ENCODE peak calls at places on chromosome 21, in ten cellular contexts. One of them, this sample, is unnamed.

GRCh38 chr21:27154451-27155129 is 187.7 kb upstream of the ADAMTS5 start:
- DNase-seq in pancreas: no peak
- DNase-seq in A549: no peak
- DNase-seq in H1: no peak
- DNase-seq in upper lobe of right lung: no peak
- DNase-seq in body of pancreas: no peak
- DNase-seq in psoas muscle: no peak
- DNase-seq in right lobe of liver: no peak
- DNase-seq in vagina: no peak
- DNase-seq in HCT116: no peak
- DNase-seq in this sample: no peak

GRCh38 chr21:39984613-39985012 is 117.4 kb downstream of the PCP4 start:
- DNase-seq in pancreas: no peak
- DNase-seq in A549: no peak
- DNase-seq in H1: no peak
- DNase-seq in upper lobe of right lung: no peak
- DNase-seq in body of pancreas: no peak
- DNase-seq in psoas muscle: no peak
- DNase-seq in right lobe of liver: no peak
- DNase-seq in vagina: no peak
- DNase-seq in HCT116: no peak
- DNase-seq in this sample: no peak

GRCh38 chr21:17476006-17476405 is 36.8 kb upstream of the CXADR start:
- DNase-seq in pancreas: no peak
- DNase-seq in A549: no peak
- DNase-seq in H1: no peak
- DNase-seq in upper lobe of right lung: no peak
- DNase-seq in body of pancreas: peak; percentile 73
- DNase-seq in psoas muscle: no peak
- DNase-seq in right lobe of liver: peak; percentile 79
- DNase-seq in vagina: no peak
- DNase-seq in HCT116: no peak
- DNase-seq in this sample: no peak

GRCh38 chr21:44670642-44671432 is 4.1 kb upstream of the KRTAP12-2 start:
- DNase-seq in pancreas: no peak
- DNase-seq in A549: no peak
- DNase-seq in H1: no peak
- DNase-seq in upper lobe of right lung: no peak
- DNase-seq in body of pancreas: no peak
- DNase-seq in psoas muscle: no peak
- DNase-seq in right lobe of liver: no peak
- DNase-seq in vagina: no peak
- DNase-seq in HCT116: no peak
- DNase-seq in this sample: no peak

GRCh38 chr21:18603246-18603645 is 199.7 kb upstream of the TMPRSS15 start:
- DNase-seq in pancreas: no peak
- DNase-seq in A549: no peak
- DNase-seq in H1: no peak
- DNase-seq in upper lobe of right lung: no peak
- DNase-seq in body of pancreas: no peak
- DNase-seq in psoas muscle: no peak
- DNase-seq in right lobe of liver: no peak
- DNase-seq in vagina: no peak
- DNase-seq in HCT116: no peak
- DNase-seq in this sample: no peak

GRCh38 chr21:29186246-29186645 is 55.8 kb downstream of the MAP3K7CL start:
- DNase-seq in pancreas: no peak
- DNase-seq in A549: no peak
- DNase-seq in H1: no peak
- DNase-seq in upper lobe of right lung: no peak
- DNase-seq in body of pancreas: no peak
- DNase-seq in psoas muscle: no peak
- DNase-seq in right lobe of liver: no peak
- DNase-seq in vagina: no peak
- DNase-seq in HCT116: no peak
- DNase-seq in this sample: no peak

GRCh38 chr21:30058928-30059327 is 107.7 kb downstream of the CLDN17 start:
- DNase-seq in pancreas: no peak
- DNase-seq in A549: no peak
- DNase-seq in H1: no peak
- DNase-seq in upper lobe of right lung: no peak
- DNase-seq in body of pancreas: no peak
- DNase-seq in psoas muscle: no peak
- DNase-seq in right lobe of liver: no peak
- DNase-seq in vagina: no peak
- DNase-seq in HCT116: no peak
- DNase-seq in this sample: no peak

GRCh38 chr21:29056538-29057050 is 16.9 kb downstream of the CCT8 start:
- DNase-seq in pancreas: no peak
- DNase-seq in A549: no peak
- DNase-seq in H1: no peak
- DNase-seq in upper lobe of right lung: no peak
- DNase-seq in body of pancreas: no peak
- DNase-seq in psoas muscle: no peak
- DNase-seq in right lobe of liver: no peak
- DNase-seq in vagina: no peak
- DNase-seq in HCT116: no peak
- DNase-seq in this sample: no peak

GRCh38 chr21:29187939-29188338 is 57.5 kb downstream of the MAP3K7CL start:
- DNase-seq in pancreas: no peak
- DNase-seq in A549: peak; percentile 65
- DNase-seq in H1: no peak
- DNase-seq in upper lobe of right lung: no peak
- DNase-seq in body of pancreas: peak; percentile 79
- DNase-seq in psoas muscle: peak; percentile 68
- DNase-seq in right lobe of liver: peak; percentile 83
- DNase-seq in vagina: no peak
- DNase-seq in HCT116: peak; percentile 59
- DNase-seq in this sample: peak; percentile 21

GRCh38 chr21:35239811-35240219 is 190.7 kb upstream of the RUNX1 start:
- DNase-seq in pancreas: no peak
- DNase-seq in A549: no peak
- DNase-seq in H1: no peak
- DNase-seq in upper lobe of right lung: no peak
- DNase-seq in body of pancreas: no peak
- DNase-seq in psoas muscle: peak; percentile 23
- DNase-seq in right lobe of liver: no peak
- DNase-seq in vagina: no peak
- DNase-seq in HCT116: no peak
- DNase-seq in this sample: no peak

GRCh38 chr21:28669331-28669730 is 323.3 kb downstream of the LTN1 start:
- DNase-seq in pancreas: no peak
- DNase-seq in A549: no peak
- DNase-seq in H1: no peak
- DNase-seq in upper lobe of right lung: no peak
- DNase-seq in body of pancreas: no peak
- DNase-seq in psoas muscle: no peak
- DNase-seq in right lobe of liver: no peak
- DNase-seq in vagina: no peak
- DNase-seq in HCT116: no peak
- DNase-seq in this sample: no peak

GRCh38 chr21:37118187-37118826 is 45.3 kb downstream of the TTC3 start:
- DNase-seq in pancreas: no peak
- DNase-seq in A549: no peak
- DNase-seq in H1: no peak
- DNase-seq in upper lobe of right lung: no peak
- DNase-seq in body of pancreas: no peak
- DNase-seq in psoas muscle: no peak
- DNase-seq in right lobe of liver: no peak
- DNase-seq in vagina: no peak
- DNase-seq in HCT116: no peak
- DNase-seq in this sample: peak; percentile 35

GRCh38 chr21:38236232-38236631 is 20.6 kb upstream of the KCNJ15 start:
- DNase-seq in pancreas: no peak
- DNase-seq in A549: no peak
- DNase-seq in H1: no peak
- DNase-seq in upper lobe of right lung: no peak
- DNase-seq in body of pancreas: no peak
- DNase-seq in psoas muscle: no peak
- DNase-seq in right lobe of liver: no peak
- DNase-seq in vagina: no peak
- DNase-seq in HCT116: no peak
- DNase-seq in this sample: no peak
- TF ChIP-seq CTCF in pancreas: no peak
- TF ChIP-seq CTCF in A549: no peak
- TF ChIP-seq CTCF in H1: no peak
- TF ChIP-seq CTCF in upper lobe of right lung: peak; percentile 21
- TF ChIP-seq CTCF in body of pancreas: no peak
- TF ChIP-seq CTCF in psoas muscle: no peak
- TF ChIP-seq CTCF in right lobe of liver: peak; percentile 19
- TF ChIP-seq CTCF in vagina: no peak
- TF ChIP-seq CTCF in HCT116: no peak
- TF ChIP-seq CTCF in this sample: no peak

DNA sequence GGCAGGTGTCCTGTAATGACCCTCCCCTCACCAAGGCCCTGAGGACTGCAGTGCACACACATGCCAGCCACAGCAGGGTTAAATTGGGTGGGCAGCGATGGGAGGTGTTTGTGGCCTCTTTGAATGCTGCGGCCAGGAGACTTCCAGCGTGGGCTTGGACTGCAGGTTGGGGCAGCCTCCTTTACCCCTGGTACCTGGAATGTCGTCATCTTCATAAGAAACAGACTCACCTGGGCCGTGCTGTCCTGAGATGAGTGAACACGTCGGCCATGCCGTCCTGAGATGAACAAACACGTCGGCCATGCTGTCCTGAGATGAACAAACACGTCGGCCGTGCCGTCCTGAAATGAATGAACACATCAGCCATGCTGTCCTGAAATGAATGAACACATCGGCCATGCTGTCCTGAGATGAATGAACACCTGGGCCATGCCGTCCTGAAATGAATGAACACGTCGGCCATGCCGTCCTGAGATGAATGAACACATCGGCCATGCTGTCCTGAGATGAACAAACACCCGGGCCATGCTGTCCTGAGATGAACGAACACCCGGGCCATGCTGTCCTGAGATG is 50.1 kb upstream of the COL6A1 start:
- DNase-seq in pancreas: no peak
- DNase-seq in A549: no peak
- DNase-seq in H1: no peak
- DNase-seq in upper lobe of right lung: no peak
- DNase-seq in body of pancreas: no peak
- DNase-seq in psoas muscle: no peak
- DNase-seq in right lobe of liver: no peak
- DNase-seq in vagina: no peak
- DNase-seq in HCT116: no peak
- DNase-seq in this sample: no peak
- H3K27ac ChIP-seq in pancreas: no peak overlapping the region
- H3K27ac ChIP-seq in A549: no peak overlapping the region
- H3K27ac ChIP-seq in H1: no peak overlapping the region
- H3K27ac ChIP-seq in upper lobe of right lung: no peak overlapping the region
- H3K27ac ChIP-seq in body of pancreas: no peak overlapping the region
- H3K27ac ChIP-seq in psoas muscle: no peak overlapping the region
- H3K27ac ChIP-seq in right lobe of liver: no peak overlapping the region
- H3K27ac ChIP-seq in vagina: no peak overlapping the region
- H3K27ac ChIP-seq in HCT116: no peak overlapping the region
- H3K27ac ChIP-seq in this sample: no peak overlapping the region

GRCh38 chr21:32304998-32305397 is 6.3 kb downstream of the MRAP start:
- DNase-seq in pancreas: no peak
- DNase-seq in A549: no peak
- DNase-seq in H1: peak; percentile 1
- DNase-seq in upper lobe of right lung: no peak
- DNase-seq in body of pancreas: no peak
- DNase-seq in psoas muscle: no peak
- DNase-seq in right lobe of liver: no peak
- DNase-seq in vagina: no peak
- DNase-seq in HCT116: no peak
- DNase-seq in this sample: no peak

GRCh38 chr21:32303385-32303784 is 4.7 kb downstream of the MRAP start:
- DNase-seq in pancreas: no peak
- DNase-seq in A549: no peak
- DNase-seq in H1: no peak
- DNase-seq in upper lobe of right lung: no peak
- DNase-seq in body of pancreas: no peak
- DNase-seq in psoas muscle: no peak
- DNase-seq in right lobe of liver: no peak
- DNase-seq in vagina: no peak
- DNase-seq in HCT116: no peak
- DNase-seq in this sample: no peak

GRCh38 chr21:32307706-32308105 is 9.1 kb downstream of the MRAP start:
- DNase-seq in pancreas: no peak
- DNase-seq in A549: no peak
- DNase-seq in H1: peak; percentile 20
- DNase-seq in upper lobe of right lung: no peak
- DNase-seq in body of pancreas: no peak
- DNase-seq in psoas muscle: no peak
- DNase-seq in right lobe of liver: no peak
- DNase-seq in vagina: no peak
- DNase-seq in HCT116: no peak
- DNase-seq in this sample: no peak

GRCh38 chr21:32308696-32309095 is 10.0 kb downstream of the MRAP start:
- DNase-seq in pancreas: no peak
- DNase-seq in A549: no peak
- DNase-seq in H1: peak; percentile 39
- DNase-seq in upper lobe of right lung: no peak
- DNase-seq in body of pancreas: no peak
- DNase-seq in psoas muscle: no peak
- DNase-seq in right lobe of liver: no peak
- DNase-seq in vagina: no peak
- DNase-seq in HCT116: no peak
- DNase-seq in this sample: no peak

DNA sequence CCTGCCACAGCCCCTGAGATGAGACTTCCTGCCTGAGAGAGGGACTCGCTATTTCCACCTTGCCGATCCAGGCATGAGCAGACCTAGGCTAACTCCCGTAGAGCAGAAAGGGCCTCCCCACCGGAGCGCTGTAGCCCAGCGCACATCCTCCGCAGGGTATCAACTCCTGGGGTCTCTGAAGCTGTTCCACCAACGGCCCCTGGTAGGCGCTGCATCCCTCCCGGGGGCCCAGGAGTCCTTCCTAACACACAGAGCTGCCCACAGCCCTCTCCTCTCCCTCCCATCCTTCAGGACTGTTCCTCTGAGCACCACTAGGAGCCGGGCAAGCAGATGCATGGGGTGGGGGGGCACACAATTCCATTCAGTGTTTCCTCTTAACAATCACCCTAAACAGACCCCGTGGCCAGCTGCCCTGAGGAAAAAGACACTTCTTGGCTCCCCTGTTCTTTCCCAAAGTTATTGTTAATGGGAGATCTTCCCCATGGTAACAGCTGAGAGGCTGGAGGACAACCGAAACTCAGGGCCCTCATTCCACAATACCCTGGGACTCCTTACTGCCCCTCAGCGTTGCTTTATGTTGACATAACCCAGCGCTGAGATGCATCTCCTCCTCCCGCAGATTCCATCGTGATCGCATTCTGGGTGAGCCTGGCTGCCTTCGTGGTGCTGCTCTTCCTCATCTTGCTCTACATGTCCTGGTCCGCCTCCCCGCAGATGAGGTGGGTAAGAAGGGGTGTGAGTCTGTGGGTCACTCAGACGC is 7.5 kb downstream of the MRAP start:
- DNase-seq in pancreas: no peak
- DNase-seq in A549: peak; percentile 17
- DNase-seq in H1: peak; percentile 89
- DNase-seq in upper lobe of right lung: no peak
- DNase-seq in body of pancreas: no peak
- DNase-seq in psoas muscle: no peak
- DNase-seq in right lobe of liver: no peak
- DNase-seq in vagina: no peak
- DNase-seq in HCT116: no peak
- DNase-seq in this sample: no peak
- TF ChIP-seq CTCF in pancreas: no peak
- TF ChIP-seq CTCF in A549: no peak
- TF ChIP-seq CTCF in H1: peak; percentile 95
- TF ChIP-seq CTCF in upper lobe of right lung: no peak
- TF ChIP-seq CTCF in body of pancreas: no peak
- TF ChIP-seq CTCF in psoas muscle: no peak
- TF ChIP-seq CTCF in right lobe of liver: no peak
- TF ChIP-seq CTCF in vagina: no peak
- TF ChIP-seq CTCF in HCT116: peak; percentile 39
- TF ChIP-seq CTCF in this sample: no peak

GRCh38 chr21:15058718-15059316 is 6.0 kb downstream of the NRIP1 start:
- DNase-seq in pancreas: no peak
- DNase-seq in A549: peak; percentile 59
- DNase-seq in H1: no peak
- DNase-seq in upper lobe of right lung: no peak
- DNase-seq in body of pancreas: no peak
- DNase-seq in psoas muscle: no peak
- DNase-seq in right lobe of liver: no peak
- DNase-seq in vagina: no peak
- DNase-seq in HCT116: peak; percentile 32
- DNase-seq in this sample: no peak
- H3K27ac ChIP-seq in pancreas: no peak overlapping the region
- H3K27ac ChIP-seq in A549: peak overlapping the region; percentile 97
- H3K27ac ChIP-seq in H1: no peak overlapping the region
- H3K27ac ChIP-seq in upper lobe of right lung: no peak overlapping the region
- H3K27ac ChIP-seq in body of pancreas: peak overlapping the region; percentile 40
- H3K27ac ChIP-seq in psoas muscle: peak overlapping the region; percentile 34
- H3K27ac ChIP-seq in right lobe of liver: no peak overlapping the region
- H3K27ac ChIP-seq in vagina: peak overlapping the region; percentile 46
- H3K27ac ChIP-seq in HCT116: peak overlapping the region; percentile 95
- H3K27ac ChIP-seq in this sample: peak overlapping the region; percentile 24